ENCODE peak calls at places on chromosomes 7 and 10, in ten cellular contexts. S, E, U, H, P, Z, W, Y, A and D are unnamed samples.
A peak's percentile ranks its signal among the peaks of the same experiment; 100 is the strongest.

GRCh38 chr10:69643779-69644657 is 14.0 kb downstream of the FAM241B start:
- DNase-seq in Z (no peak), E (no peak), Y (no peak), A (peak; percentile 56), S (no peak), U (no peak), W (no peak), H (no peak), P (no peak), D (no peak)

GRCh38 chr10:83218205-83218604 is 921.1 kb upstream of the GHITM start:
- DNase-seq in S (no peak), H (no peak), Z (no peak), A (no peak), P (no peak), W (no peak), U (no peak), E (no peak), Y (no peak), D (no peak)

GRCh38 chr7:152759655-152760383 is at the start of gene ACTR3B:
- DNase-seq in E (peak; percentile 83), A (peak; percentile 92), W (peak; percentile 86), Y (peak; percentile 89), S (peak; percentile 92), Z (peak; percentile 90), P (peak; percentile 91), U (peak; percentile 79), H (no peak), D (peak; percentile 91)

GRCh38 chr7:107168233-107169119 is at the start of gene HBP1:
- DNase-seq in A (peak; percentile 100), P (peak; percentile 100), U (peak; percentile 100), S (peak; percentile 100), H (peak; percentile 99), Z (peak; percentile 100), W (peak; percentile 99), Y (peak; percentile 99), E (peak; percentile 99), D (peak; percentile 100)

GRCh38 chr10:1724921-1725320 is 12.4 kb downstream of the ADARB2 start:
- DNase-seq in Z (no peak), P (no peak), H (peak; percentile 1), S (no peak), Y (no peak), E (no peak), A (no peak), W (no peak), U (no peak), D (no peak)

GRCh38 chr7:132049462-132050304 is 493.3 kb upstream of the PODXL start:
- DNase-seq in U (peak; percentile 17), S (no peak), Y (peak; percentile 35), W (no peak), Z (peak; percentile 54), H (no peak), P (peak; percentile 26), E (peak; percentile 58), A (no peak), D (no peak)

GRCh38 chr10:93080350-93081046 is 6.8 kb downstream of the CYP26A1 start:
- DNase-seq in E (peak; percentile 48), W (peak; percentile 45), U (peak; percentile 37), S (no peak), H (peak; percentile 7), P (peak; percentile 66), Z (peak; percentile 61), Y (peak; percentile 40), A (no peak), D (peak; percentile 74)

GRCh38 chr10:118800920-118801319 is 46.1 kb upstream of the CACUL1 start:
- DNase-seq in Z (peak; percentile 15), Y (peak; percentile 44), W (no peak), P (peak; percentile 17), E (peak; percentile 41), H (no peak), A (no peak), U (no peak), S (peak; percentile 55), D (no peak)

GRCh38 chr7:13908667-13909382 is 80.6 kb downstream of the ETV1 start:
- DNase-seq in W (no peak), P (no peak), U (no peak), S (no peak), Z (peak; percentile 90), E (peak; percentile 4), H (no peak), Y (no peak), A (no peak), D (no peak)

GRCh38 chr10:11536256-11536655 is 75.2 kb downstream of the USP6NL start:
- DNase-seq in Z (no peak), E (no peak), U (no peak), H (no peak), W (no peak), S (no peak), Y (no peak), A (no peak), P (no peak), D (no peak)

GRCh38 chr10:11530806-11531205 is 80.6 kb downstream of the USP6NL start:
- DNase-seq in A (no peak), S (no peak), W (no peak), Y (peak; percentile 16), P (no peak), E (no peak), Z (no peak), H (no peak), U (no peak), D (no peak)

GRCh38 chr10:11535376-11535959 is 76.0 kb downstream of the USP6NL start:
- DNase-seq in H (no peak), W (no peak), S (no peak), E (no peak), A (no peak), Y (no peak), P (no peak), U (no peak), Z (no peak), D (no peak)

GRCh38 chr10:11532329-11532728 is 79.1 kb downstream of the USP6NL start:
- DNase-seq in Y (no peak), H (no peak), S (no peak), W (no peak), U (peak; percentile 51), A (no peak), Z (no peak), E (no peak), P (no peak), D (no peak)

GRCh38 chr10:11533328-11533781 is 78.1 kb downstream of the USP6NL start:
- DNase-seq in A (no peak), Z (peak; percentile 58), P (peak; percentile 30), U (peak; percentile 33), E (no peak), Y (no peak), W (no peak), S (no peak), H (no peak), D (no peak)
- H3K4me3 ChIP-seq in A (no peak overlapping the region), Z (no peak overlapping the region), P (no peak overlapping the region), U (no peak overlapping the region), E (no peak overlapping the region), Y (no peak overlapping the region), W (no peak overlapping the region), S (no peak overlapping the region), H (no peak overlapping the region), D (no peak overlapping the region)

GRCh38 chr7:150502519-150502918 is 12.2 kb upstream of the GIMAP7 start:
- DNase-seq in H (no peak), A (no peak), E (no peak), Y (no peak), P (no peak), W (peak; percentile 73), S (no peak), Z (no peak), U (no peak), D (no peak)

GRCh38 chr7:150507947-150508602 is 6.6 kb upstream of the GIMAP7 start:
- DNase-seq in P (no peak), S (no peak), Y (no peak), Z (no peak), H (no peak), U (no peak), E (no peak), A (no peak), W (no peak), D (no peak)

GRCh38 chr7:150503581-150503980 is 11.1 kb upstream of the GIMAP7 start:
- DNase-seq in W (no peak), A (no peak), H (no peak), U (no peak), Z (no peak), S (no peak), Y (no peak), E (no peak), P (no peak), D (no peak)

DNA sequence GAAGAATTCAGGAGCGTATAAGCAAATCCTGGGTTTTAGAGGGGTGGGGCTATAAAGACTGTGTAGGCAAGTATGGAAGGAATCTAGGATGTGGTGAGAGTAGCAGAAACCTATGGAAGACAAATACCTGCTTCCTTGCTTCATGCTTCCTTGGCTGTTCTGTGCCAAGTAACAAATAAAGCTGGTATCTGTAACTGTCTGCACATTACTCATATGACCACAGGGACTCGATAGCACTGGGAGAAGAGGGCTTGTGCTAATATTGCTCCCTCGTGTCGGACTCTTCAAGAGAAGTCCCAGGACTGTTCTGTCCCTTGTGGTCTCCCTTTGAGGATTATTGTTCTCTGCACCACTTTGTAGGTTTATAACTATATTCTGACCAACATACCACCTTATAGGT is 11.5 kb upstream of the GIMAP7 start:
- DNase-seq in S (no peak), P (no peak), W (no peak), Y (no peak), E (no peak), A (no peak), Z (no peak), U (no peak), H (no peak), D (no peak)
- H3K4me1 ChIP-seq in S (no peaks in the 10 kb centered on the region), P (no peaks in the 10 kb centered on the region), W (peaks cover 34% of the 10 kb centered on the region), Y (no peaks in the 10 kb centered on the region), E (no peaks in the 10 kb centered on the region), A (no peaks in the 10 kb centered on the region), Z (no peaks in the 10 kb centered on the region), U (no peaks in the 10 kb centered on the region), H (no peaks in the 10 kb centered on the region), D (no peaks in the 10 kb centered on the region)

DNA sequence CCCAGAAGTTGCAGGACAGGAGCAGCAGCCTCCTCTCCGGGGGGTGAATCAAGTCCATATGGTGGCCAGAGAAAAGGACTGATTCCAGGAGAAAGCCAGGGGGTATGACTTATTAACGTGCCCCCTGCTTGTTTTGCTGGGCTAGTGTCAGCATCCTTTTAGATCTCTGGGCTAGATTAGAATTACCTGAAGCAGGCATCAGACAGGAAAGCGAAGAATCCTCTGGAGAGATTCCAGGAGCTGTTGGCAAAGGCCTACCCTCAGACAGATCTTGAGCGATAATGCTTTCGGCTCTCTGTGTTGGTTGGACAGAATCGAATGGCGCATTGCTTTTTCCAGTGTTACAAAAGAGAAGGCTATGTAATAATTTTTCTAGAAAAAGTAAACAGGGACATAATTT is 164.0 kb upstream of the GLI3 start:
- DNase-seq in W (no peak), Z (no peak), P (no peak), S (no peak), U (no peak), A (no peak), Y (no peak), H (no peak), E (no peak), D (no peak)
- H3K27ac ChIP-seq in W (no peak overlapping the region), Z (no peak overlapping the region), P (no peak overlapping the region), S (no peak overlapping the region), U (no peak overlapping the region), A (no peak overlapping the region), Y (no peak overlapping the region), H (no peak overlapping the region), E (no peak overlapping the region), D (no peak overlapping the region)

GRCh38 chr7:63931057-63931600 is 67.5 kb upstream of the ZNF722 start:
- DNase-seq in A (no peak), P (no peak), W (no peak), Z (no peak), E (no peak), U (no peak), H (no peak), Y (no peak), S (no peak), D (no peak)

GRCh38 chr7:63927261-63927660 is 71.4 kb upstream of the ZNF722 start:
- DNase-seq in Z (no peak), E (no peak), P (no peak), A (no peak), S (no peak), U (no peak), H (no peak), Y (no peak), W (no peak), D (no peak)

GRCh38 chr7:63931985-63932577 is 66.6 kb upstream of the ZNF722 start:
- DNase-seq in U (no peak), P (no peak), E (no peak), Z (no peak), Y (no peak), H (no peak), A (no peak), S (no peak), W (no peak), D (no peak)
- H3K4me3 ChIP-seq in U (no peak overlapping the region), P (no peak overlapping the region), E (no peak overlapping the region), Z (no peak overlapping the region), Y (no peak overlapping the region), H (no peak overlapping the region), A (no peak overlapping the region), S (no peak overlapping the region), W (no peak overlapping the region), D (no peak overlapping the region)